ENCODE peak calls at places on chromosome 2, in four cellular contexts. W is neuronal stem cell, L is H9, C is H1. A is an unnamed sample.

GRCh38 chr2:227529871-227530270 is 57.9 kb downstream of the AGFG1 start:
- DNase-seq in W (no peak), L (no peak), C (no peak), A (no peak)

GRCh38 chr2:190062053-190062452 is 476 bp downstream of the MSTN start:
- DNase-seq in W (no peak), L (no peak), C (no peak), A (no peak)

GRCh38 chr2:160581035-160581434 is 87.4 kb upstream of the RBMS1 start:
- DNase-seq in W (no peak), L (no peak), C (no peak), A (peak)

GRCh38 chr2:73762571-73762970 is 17.3 kb downstream of the DUSP11 start:
- DNase-seq in W (no peak), L (no peak), C (no peak), A (no peak)

GRCh38 chr2:196336715-196337617 is 165.6 kb upstream of the STK17B start:
- DNase-seq in W (peak), L (no peak), C (no peak), A (peak)

GRCh38 chr2:48414640-48414979 is 115.3 kb upstream of the STON1 start:
- DNase-seq in W (no peak), L (no peak), C (no peak), A (no peak)

GRCh38 chr2:164661349-164661748 is 40.1 kb upstream of the GRB14 start:
- DNase-seq in W (no peak), L (no peak), C (no peak), A (peak)

GRCh38 chr2:222844323-222844722 is 16.5 kb upstream of the ACSL3 start:
- DNase-seq in W (no peak), L (no peak), C (no peak), A (peak)

GRCh38 chr2:222907790-222908431 is 47.1 kb downstream of the ACSL3 start:
- DNase-seq in W (no peak), L (peak), C (no peak), A (peak)

GRCh38 chr2:66030553-66030952 is 404.4 kb upstream of the MEIS1 start:
- DNase-seq in W (no peak), L (no peak), C (no peak), A (peak)

GRCh38 chr2:37925063-37925897 is at the start of gene RMDN2:
- DNase-seq in W (peak), L (peak), C (peak), A (peak)

GRCh38 chr2:165055081-165055879 is 100.0 kb upstream of the SLC38A11 start:
- DNase-seq in W (no peak), L (no peak), C (no peak), A (peak)

GRCh38 chr2:128474014-128474961 is 155.6 kb upstream of the HS6ST1 start:
- DNase-seq in W (no peak), L (no peak), C (peak), A (no peak)

GRCh38 chr2:55232863-55233657 is 572 bp downstream of the RPS27A start:
- DNase-seq in W (no peak), L (no peak), C (no peak), A (peak)

DNA sequence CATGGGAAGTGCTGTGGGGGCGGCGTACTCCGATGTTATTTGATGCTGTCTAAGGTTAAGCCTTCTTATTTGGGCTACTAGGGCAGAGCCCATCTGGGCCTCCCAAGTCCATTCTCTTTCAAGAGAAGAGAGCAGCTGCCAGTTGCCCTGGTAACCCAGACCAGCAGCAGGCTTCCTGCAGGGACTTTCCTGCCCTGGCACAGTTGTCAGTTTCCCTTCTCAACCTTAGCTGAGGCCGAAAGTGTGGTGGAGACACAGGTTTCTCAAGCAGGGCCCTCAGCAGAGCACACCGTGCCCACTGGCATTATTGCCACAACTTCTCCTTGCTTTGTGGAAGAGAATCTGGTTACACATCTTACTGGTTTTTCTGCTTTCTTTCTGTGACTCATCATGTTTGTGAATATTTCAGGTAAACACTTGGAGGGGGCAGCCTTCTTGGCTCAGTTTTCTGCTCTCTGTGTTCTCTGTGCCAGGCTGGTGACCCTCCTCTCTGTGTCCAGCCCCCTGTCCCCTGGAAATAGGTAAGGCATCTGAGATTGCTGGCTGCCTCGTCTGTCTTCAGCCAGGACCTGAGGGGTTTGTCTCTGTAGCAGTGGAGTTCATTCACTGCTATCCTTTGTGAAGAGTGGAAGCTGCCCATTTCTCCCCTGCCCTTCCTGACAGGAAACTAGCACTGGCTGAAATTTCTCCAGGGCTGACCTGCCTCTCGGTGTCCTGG is 111.0 kb downstream of the B3GNT2 start:
- DNase-seq in W (no peak), L (no peak), C (no peak), A (peak)
- H2BK12ac ChIP-seq in W (no peak), L (no peak), C (peak), A (peak)

GRCh38 chr2:218893349-218894167 is 12.9 kb downstream of the WNT10A start:
- DNase-seq in W (no peak), L (no peak), C (no peak), A (no peak)
- H3K9ac ChIP-seq in W (peak), L (no peak), C (no peak), A (peak)

DNA sequence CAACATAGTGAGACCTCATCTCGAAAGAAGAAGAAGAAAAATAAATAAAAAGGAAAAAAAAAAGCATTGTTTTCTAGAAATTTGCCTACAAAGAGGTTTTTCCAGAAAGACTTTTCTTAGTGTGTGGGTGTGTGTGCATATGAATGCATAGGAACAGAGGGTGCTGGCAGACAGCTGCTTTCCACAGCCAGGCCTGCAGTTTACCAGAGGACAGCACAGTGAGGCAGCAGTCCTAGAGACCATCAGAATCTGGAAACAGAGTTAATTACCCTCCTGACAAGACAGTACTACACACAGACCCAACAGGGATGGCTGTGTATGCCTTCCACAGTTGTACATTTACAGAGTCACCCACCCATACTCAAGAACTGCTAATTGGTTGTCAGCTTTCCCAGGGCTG is 104.7 kb downstream of the FEZ2 start:
- DNase-seq in W (no peak), L (no peak), C (no peak), A (peak)
- H2BK12ac ChIP-seq in W (no peak), L (no peak), C (no peak), A (no peak)

GRCh38 chr2:198587726-198588125 is 783.3 kb downstream of the PLCL1 start:
- DNase-seq in W (no peak), L (no peak), C (no peak), A (no peak)

DNA sequence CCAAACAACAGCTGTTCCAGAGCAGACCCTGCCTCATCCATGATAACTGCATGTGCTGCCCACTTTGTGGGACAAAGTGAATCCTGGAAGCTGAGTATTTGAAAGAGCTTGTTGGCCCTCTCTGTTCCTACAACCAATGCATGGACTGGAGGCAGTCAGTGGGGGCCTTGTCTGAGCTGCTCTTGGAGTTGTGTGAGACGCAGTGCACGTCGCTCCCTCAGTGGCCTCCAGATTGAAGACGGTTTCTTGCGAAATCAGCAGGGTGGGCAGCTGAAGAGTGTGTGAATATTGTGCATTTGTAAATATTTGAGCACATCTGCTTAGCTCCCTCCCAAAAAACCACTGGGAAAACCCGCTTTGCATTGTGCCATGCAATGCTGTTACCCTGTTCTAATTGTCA is 782.8 kb downstream of the PLCL1 start:
- DNase-seq in W (no peak), L (no peak), C (no peak), A (no peak)
- H3K9ac ChIP-seq in W (no peak), L (no peak), C (no peak), A (no peak)

GRCh38 chr2:201698588-201699226 is at the start of gene MPP4:
- DNase-seq in W (no peak), L (no peak), C (no peak), A (peak)
- H2BK12ac ChIP-seq in W (no peak), L (no peak), C (no peak), A (peak)

GRCh38 chr2:20188851-20189250 is 36.1 kb downstream of the SDC1 start:
- DNase-seq in W (peak), L (peak), C (peak), A (no peak)

GRCh38 chr2:20186078-20186854 is 38.7 kb downstream of the SDC1 start:
- DNase-seq in W (no peak), L (peak), C (no peak), A (peak)

GRCh38 chr2:20188201-20188600 is 36.7 kb downstream of the SDC1 start:
- DNase-seq in W (no peak), L (no peak), C (no peak), A (no peak)

GRCh38 chr2:20186855-20187187 is 38.1 kb downstream of the SDC1 start:
- DNase-seq in W (no peak), L (no peak), C (no peak), A (no peak)

DNA sequence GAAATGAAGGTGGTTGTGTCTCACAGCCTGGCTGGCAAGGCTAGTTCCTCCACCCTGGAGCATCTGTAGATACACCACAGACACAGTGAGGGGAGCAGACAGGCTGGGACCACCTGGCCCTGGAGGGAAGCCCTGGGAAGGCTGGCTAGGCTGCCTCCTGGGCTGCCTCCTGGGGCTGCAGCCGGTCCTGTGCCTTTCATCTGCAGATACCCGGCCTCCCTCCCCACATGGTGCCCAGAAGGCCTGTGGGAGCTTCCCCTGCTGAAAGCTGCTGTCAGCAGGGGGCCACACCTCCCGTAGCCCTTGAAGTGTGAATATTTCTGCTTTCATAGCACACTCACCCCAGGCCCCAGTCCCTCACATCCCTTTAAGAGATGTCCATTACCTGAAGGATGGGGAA is 37.6 kb downstream of the SDC1 start:
- DNase-seq in W (no peak), L (no peak), C (no peak), A (no peak)
- H3K9ac ChIP-seq in W (no peak), L (no peak), C (no peak), A (no peak)

GRCh38 chr2:219218279-219219112 is at the start of gene ABCB6:
- DNase-seq in W (peak), L (peak), C (peak), A (peak)
- H2BK12ac ChIP-seq in W (no peak), L (no peak), C (peak), A (peak)

A was measured in mesenchymal stem cell.